ENCODE peak calls at places on chromosomes 2 and 18, in five cellular contexts. P is upper lobe of right lung, U is tibial artery, K is vagina, E is fibroblast of lung. T is an unnamed sample.

GRCh38 chr2:67002618-67003371 is 394.3 kb upstream of the ETAA1 start:
- DNase-seq in P (no peak), U (no peak), K (no peak), E (no peak), T (no peak)

GRCh38 chr18:2442006-2442405 is 129.3 kb downstream of the METTL4 start:
- DNase-seq in P (no peak), U (no peak), K (no peak), E (no peak), T (peak; percentile 36)

GRCh38 chr2:76850969-76851368 is 671.2 kb downstream of the LRRTM4 start:
- DNase-seq in P (no peak), U (no peak), K (no peak), E (no peak), T (no peak)

GRCh38 chr2:113192459-113193100 is 18.8 kb downstream of the PSD4 start:
- DNase-seq in P (no peak), U (no peak), K (no peak), E (no peak), T (no peak)

GRCh38 chr2:222686086-222686750 is 14.8 kb downstream of the MOGAT1 start:
- DNase-seq in P (no peak), U (no peak), K (no peak), E (no peak), T (no peak)

GRCh38 chr2:140023291-140023690 is 1243.1 kb upstream of the NXPH2 start:
- DNase-seq in P (no peak), U (no peak), K (no peak), E (no peak), T (peak; percentile 3)

GRCh38 chr2:124563415-124563814 is 538.3 kb downstream of the CNTNAP5 start:
- DNase-seq in P (no peak), U (no peak), K (no peak), E (no peak), T (no peak)

GRCh38 chr2:238493880-238494572 is 67.3 kb downstream of the ASB1 start:
- DNase-seq in P (no peak), U (no peak), K (no peak), E (no peak), T (no peak)

GRCh38 chr2:129396980-129397599 is 582.4 kb upstream of the RAB6C start:
- DNase-seq in P (no peak), U (no peak), K (no peak), E (peak; percentile 11), T (peak; percentile 64)

GRCh38 chr18:34493566-34494358 is 216.3 kb upstream of the DTNA start:
- DNase-seq in P (peak; percentile 69), U (peak; percentile 61), K (no peak), E (no peak), T (peak; percentile 74)

GRCh38 chr2:16537347-16537746 is 128.3 kb downstream of the CYRIA start:
- DNase-seq in P (no peak), U (no peak), K (no peak), E (no peak), T (no peak)

DNA sequence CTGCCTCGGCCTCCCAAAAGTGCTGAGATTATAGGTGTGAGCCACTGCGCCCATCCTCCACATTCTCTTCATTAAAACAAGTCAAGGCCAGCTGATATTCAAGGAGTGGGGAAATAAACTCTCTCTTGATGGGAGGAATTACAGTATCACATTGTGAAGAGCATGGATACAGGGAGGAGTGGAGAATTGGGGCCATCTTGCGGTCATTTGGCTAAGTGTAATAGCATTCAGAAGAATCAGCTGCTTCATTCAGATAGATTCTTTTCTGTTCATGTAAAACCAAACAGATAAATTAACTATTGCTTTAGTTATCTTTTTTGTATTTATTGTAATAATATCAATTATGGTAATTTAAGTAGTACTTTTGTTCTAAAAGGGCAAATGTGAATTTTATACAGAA is 156.3 kb downstream of the UBR3 start:
- DNase-seq in P (no peak), U (no peak), K (no peak), E (no peak), T (peak; percentile 20)
- TF ChIP-seq CTCF in P (no peak), U (no peak), K (no peak), E (no peak), T (peak; percentile 14)

GRCh38 chr2:151947524-151948165 is 119.4 kb upstream of the ARL5A start:
- DNase-seq in P (peak; percentile 66), U (peak; percentile 85), K (no peak), E (no peak), T (no peak)
- TF ChIP-seq CTCF in P (no peak), U (no peak), K (no peak), E (no peak), T (no peak)

DNA sequence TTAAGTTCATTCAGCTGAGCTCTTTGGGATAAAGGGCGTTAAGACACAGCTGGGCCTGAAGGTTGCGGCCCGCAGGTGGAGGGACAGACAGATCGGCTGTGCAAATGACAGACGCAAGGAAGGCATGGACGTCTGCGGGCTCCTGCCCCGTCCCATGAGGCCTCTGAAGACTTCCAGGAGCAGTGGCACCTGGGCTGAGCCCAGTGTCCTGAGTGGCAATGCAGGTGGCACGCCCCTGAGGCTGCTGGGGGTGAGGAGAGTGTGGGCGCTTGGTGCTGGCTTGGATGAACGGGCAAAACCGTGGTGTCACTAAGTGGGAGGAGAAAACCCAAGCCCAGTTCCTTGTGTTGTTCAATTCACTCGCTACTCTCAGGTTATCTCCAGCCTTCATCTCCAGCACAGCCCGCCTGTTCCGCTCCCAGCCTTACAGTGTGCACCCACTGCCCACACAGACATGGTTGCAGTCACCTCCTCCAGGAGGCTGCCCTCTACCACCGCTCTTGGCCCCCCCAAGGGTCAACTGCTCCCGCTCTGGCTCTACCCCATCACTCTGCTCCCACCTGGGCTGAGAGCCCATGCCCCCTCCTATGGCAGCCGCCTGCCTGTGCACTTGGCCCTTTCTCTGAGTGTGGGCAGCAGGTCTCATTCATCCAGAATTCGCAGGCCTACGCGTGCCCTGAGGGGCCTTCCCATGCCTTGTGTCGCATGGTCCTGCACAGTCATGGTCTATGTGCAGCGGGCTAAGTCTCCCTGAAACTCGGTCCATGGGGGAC is 50.3 kb downstream of the PTGR3 start:
- DNase-seq in P (no peak), U (no peak), K (no peak), E (no peak), T (no peak)
- TF ChIP-seq CTCF in P (no peak), U (no peak), K (no peak), E (no peak), T (no peak)

GRCh38 chr2:111200333-111200879 is 79.7 kb downstream of the BCL2L11 start:
- DNase-seq in P (no peak), U (no peak), K (peak; percentile 80), E (no peak), T (no peak)
- TF ChIP-seq CTCF in P (no peak), U (no peak), K (no peak), E (no peak), T (no peak)

GRCh38 chr18:69865656-69866241 is 81.9 kb downstream of the CD226 start:
- DNase-seq in P (no peak), U (no peak), K (no peak), E (no peak), T (no peak)

GRCh38 chr18:69866250-69866649 is 81.4 kb downstream of the CD226 start:
- DNase-seq in P (no peak), U (no peak), K (no peak), E (no peak), T (no peak)
- TF ChIP-seq CTCF in P (no peak), U (no peak), K (no peak), E (no peak), T (no peak)

GRCh38 chr18:44893045-44893706 is 212.5 kb downstream of the SETBP1 start:
- DNase-seq in P (no peak), U (no peak), K (no peak), E (no peak), T (no peak)

GRCh38 chr18:44897445-44898215 is 216.9 kb downstream of the SETBP1 start:
- DNase-seq in P (no peak), U (no peak), K (no peak), E (no peak), T (no peak)

GRCh38 chr18:44896817-44897216 is 216.1 kb downstream of the SETBP1 start:
- DNase-seq in P (no peak), U (no peak), K (no peak), E (no peak), T (no peak)

GRCh38 chr18:44894011-44894410 is 213.3 kb downstream of the SETBP1 start:
- DNase-seq in P (no peak), U (no peak), K (no peak), E (no peak), T (no peak)

GRCh38 chr18:44895176-44895798 is 214.6 kb downstream of the SETBP1 start:
- DNase-seq in P (no peak), U (no peak), K (no peak), E (peak; percentile 84), T (peak; percentile 78)
- TF ChIP-seq CTCF in P (peak; percentile 45), U (peak; percentile 22), K (no peak), E (peak; percentile 47), T (peak; percentile 54)

T was measured in cardiac muscle cell.